ENCODE peak calls at places on chromosomes 3 and 15, in four cellular contexts. One of them, this sample, is unnamed.

GRCh38 chr3:146682176-146682575 is 77.0 kb upstream of the PLSCR5 start:
- DNase-seq in K562: no peak
- DNase-seq in H1: no peak
- DNase-seq in HCT116: no peak
- DNase-seq in this sample: no peak

GRCh38 chr15:91468861-91469260 is 368.8 kb downstream of the SV2B start:
- DNase-seq in K562: no peak
- DNase-seq in H1: no peak
- DNase-seq in HCT116: no peak
- DNase-seq in this sample: no peak

GRCh38 chr15:40809051-40809450 is 1.8 kb upstream of the DNAJC17 start:
- DNase-seq in K562: no peak
- DNase-seq in H1: no peak
- DNase-seq in HCT116: no peak
- DNase-seq in this sample: no peak

GRCh38 chr15:64782751-64783150 is 7.4 kb upstream of the RBPMS2 start:
- DNase-seq in K562: no peak
- DNase-seq in H1: no peak
- DNase-seq in HCT116: no peak
- DNase-seq in this sample: no peak

GRCh38 chr3:29324180-29324651 is 43.3 kb downstream of the RBMS3 start:
- DNase-seq in K562: no peak
- DNase-seq in H1: no peak
- DNase-seq in HCT116: no peak
- DNase-seq in this sample: no peak

GRCh38 chr3:8900065-8900464 is 63.2 kb downstream of the RAD18 start:
- DNase-seq in K562: no peak
- DNase-seq in H1: no peak
- DNase-seq in HCT116: no peak
- DNase-seq in this sample: no peak

GRCh38 chr15:29844290-29844903 is 22.1 kb upstream of the TJP1 start:
- DNase-seq in K562: no peak
- DNase-seq in H1: no peak
- DNase-seq in HCT116: peak; percentile 58
- DNase-seq in this sample: no peak

GRCh38 chr15:33243869-33244268 is 49.4 kb upstream of the FMN1 start:
- DNase-seq in K562: no peak
- DNase-seq in H1: no peak
- DNase-seq in HCT116: no peak
- DNase-seq in this sample: peak; percentile 44

GRCh38 chr15:96230557-96231181 is 99.8 kb upstream of the NR2F2 start:
- DNase-seq in K562: no peak
- DNase-seq in H1: no peak
- DNase-seq in HCT116: no peak
- DNase-seq in this sample: no peak

GRCh38 chr3:127588675-127589577 is 1.6 kb downstream of the TPRA1 start:
- DNase-seq in K562: peak; percentile 33
- DNase-seq in H1: no peak
- DNase-seq in HCT116: no peak
- DNase-seq in this sample: peak; percentile 23

GRCh38 chr3:196055683-196056270 is 26.1 kb downstream of the TFRC start:
- DNase-seq in K562: no peak
- DNase-seq in H1: no peak
- DNase-seq in HCT116: no peak
- DNase-seq in this sample: peak; percentile 89

GRCh38 chr15:23516866-23517265 is 48.6 kb upstream of the MKRN3 start:
- DNase-seq in K562: no peak
- DNase-seq in H1: no peak
- DNase-seq in HCT116: no peak
- DNase-seq in this sample: no peak

GRCh38 chr3:122076414-122077292 is 21.5 kb downstream of the CD86 start:
- DNase-seq in K562: no peak
- DNase-seq in H1: no peak
- DNase-seq in HCT116: no peak
- DNase-seq in this sample: peak; percentile 16

GRCh38 chr3:8621872-8622271 is 22.7 kb downstream of the SSUH2 start:
- DNase-seq in K562: no peak
- DNase-seq in H1: no peak
- DNase-seq in HCT116: no peak
- DNase-seq in this sample: no peak

GRCh38 chr3:97917813-97918536 is 54.3 kb downstream of the RIOX2 start:
- DNase-seq in K562: no peak
- DNase-seq in H1: no peak
- DNase-seq in HCT116: no peak
- DNase-seq in this sample: peak; percentile 4

GRCh38 chr3:3714572-3714971 is 84.7 kb upstream of the LRRN1 start:
- DNase-seq in K562: no peak
- DNase-seq in H1: no peak
- DNase-seq in HCT116: no peak
- DNase-seq in this sample: no peak

GRCh38 chr3:193347507-193348501 is 30.7 kb downstream of the ATP13A5 start:
- DNase-seq in K562: no peak
- DNase-seq in H1: no peak
- DNase-seq in HCT116: no peak
- DNase-seq in this sample: no peak

GRCh38 chr3:147431746-147432145 is 22.6 kb downstream of the ZIC1 start:
- DNase-seq in K562: no peak
- DNase-seq in H1: no peak
- DNase-seq in HCT116: no peak
- DNase-seq in this sample: no peak

GRCh38 chr3:103653996-103654395 is 1219.2 kb downstream of the ZPLD1 start:
- DNase-seq in K562: no peak
- DNase-seq in H1: no peak
- DNase-seq in HCT116: no peak
- DNase-seq in this sample: no peak

GRCh38 chr3:23202203-23202920 is 765 bp upstream of the UBE2E2 start:
- DNase-seq in K562: no peak
- DNase-seq in H1: peak; percentile 81
- DNase-seq in HCT116: no peak
- DNase-seq in this sample: no peak

GRCh38 chr15:73989001-73989798 is 2.9 kb downstream of the STOML1 start:
- DNase-seq in K562: no peak
- DNase-seq in H1: no peak
- DNase-seq in HCT116: peak; percentile 18
- DNase-seq in this sample: no peak

GRCh38 chr15:35444557-35445204 is 101.3 kb downstream of the DPH6 start:
- DNase-seq in K562: peak; percentile 28
- DNase-seq in H1: no peak
- DNase-seq in HCT116: peak; percentile 39
- DNase-seq in this sample: peak; percentile 37

GRCh38 chr15:78995921-78996780 is 51.3 kb upstream of the CTSH start:
- DNase-seq in K562: no peak
- DNase-seq in H1: no peak
- DNase-seq in HCT116: no peak
- DNase-seq in this sample: no peak

GRCh38 chr3:123678108-123678511 is 93.3 kb upstream of the HACD2 start:
- DNase-seq in K562: no peak
- DNase-seq in H1: no peak
- DNase-seq in HCT116: no peak
- DNase-seq in this sample: no peak

GRCh38 chr3:12758025-12758830 is 831 bp downstream of the TMEM40 start:
- DNase-seq in K562: no peak
- DNase-seq in H1: no peak
- DNase-seq in HCT116: no peak
- DNase-seq in this sample: no peak

GRCh38 chr3:195872800-195873199 is 35.6 kb downstream of the TNK2 start:
- DNase-seq in K562: no peak
- DNase-seq in H1: no peak
- DNase-seq in HCT116: no peak
- DNase-seq in this sample: no peak

GRCh38 chr3:55198554-55198953 is 270.7 kb upstream of the LRTM1 start:
- DNase-seq in K562: no peak
- DNase-seq in H1: no peak
- DNase-seq in HCT116: no peak
- DNase-seq in this sample: no peak

GRCh38 chr15:62464705-62465104 is 299.6 kb upstream of the C2CD4B start:
- DNase-seq in K562: no peak
- DNase-seq in H1: no peak
- DNase-seq in HCT116: no peak
- DNase-seq in this sample: no peak

GRCh38 chr15:36632196-36632595 is 52.8 kb downstream of the CDIN1 start:
- DNase-seq in K562: no peak
- DNase-seq in H1: no peak
- DNase-seq in HCT116: peak; percentile 54
- DNase-seq in this sample: no peak

GRCh38 chr3:46481636-46482035 is 16.1 kb upstream of the RTP3 start:
- DNase-seq in K562: no peak
- DNase-seq in H1: no peak
- DNase-seq in HCT116: no peak
- DNase-seq in this sample: no peak

GRCh38 chr15:71743861-71744382 is 66.4 kb upstream of the NR2E3 start:
- DNase-seq in K562: peak; percentile 54
- DNase-seq in H1: peak; percentile 60
- DNase-seq in HCT116: no peak
- DNase-seq in this sample: peak; percentile 39

GRCh38 chr15:72068826-72069225 is 49.1 kb downstream of the MYO9A start:
- DNase-seq in K562: no peak
- DNase-seq in H1: no peak
- DNase-seq in HCT116: no peak
- DNase-seq in this sample: no peak

GRCh38 chr15:31435891-31436628 is 109.4 kb downstream of the KLF13 start:
- DNase-seq in K562: peak; percentile 13
- DNase-seq in H1: no peak
- DNase-seq in HCT116: peak; percentile 15
- DNase-seq in this sample: no peak

GRCh38 chr3:171673951-171674350 is 136.3 kb downstream of the PLD1 start:
- DNase-seq in K562: no peak
- DNase-seq in H1: no peak
- DNase-seq in HCT116: no peak
- DNase-seq in this sample: no peak

GRCh38 chr15:87349181-87349580 is 907.4 kb downstream of the NTRK3 start:
- DNase-seq in K562: peak; percentile 10
- DNase-seq in H1: no peak
- DNase-seq in HCT116: no peak
- DNase-seq in this sample: no peak
- TF ChIP-seq FOSL1 in K562: no peak
- TF ChIP-seq FOSL1 in H1: no peak
- TF ChIP-seq FOSL1 in HCT116: no peak
- TF ChIP-seq FOSL1 in this sample: no peak

DNA sequence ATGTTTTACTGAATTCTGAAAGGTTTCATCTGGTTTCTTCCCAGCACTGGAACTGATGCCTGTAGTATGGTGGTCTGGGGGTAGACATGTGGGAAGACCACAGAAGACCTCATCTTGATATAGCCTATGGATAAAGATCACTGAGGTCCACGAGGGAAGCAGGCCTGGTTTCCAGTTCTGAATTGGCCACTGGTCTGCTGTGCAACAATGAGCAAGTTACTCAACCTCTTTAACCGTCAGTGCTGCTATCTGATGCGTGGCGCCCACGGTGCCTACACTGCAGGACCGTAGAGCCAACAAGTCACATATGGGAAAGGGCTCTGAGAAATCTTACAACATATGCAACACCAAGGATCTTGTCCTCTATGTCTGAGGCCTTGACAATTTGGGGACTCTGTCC is 13.3 kb downstream of the TLE3 start:
- DNase-seq in K562: no peak
- DNase-seq in H1: no peak
- DNase-seq in HCT116: no peak
- DNase-seq in this sample: no peak
- TF ChIP-seq FOSL1 in K562: no peak
- TF ChIP-seq FOSL1 in H1: no peak
- TF ChIP-seq FOSL1 in HCT116: no peak
- TF ChIP-seq FOSL1 in this sample: no peak

GRCh38 chr3:44482721-44483120 is 5.3 kb upstream of the ZNF445 start:
- DNase-seq in K562: no peak
- DNase-seq in H1: no peak
- DNase-seq in HCT116: no peak
- DNase-seq in this sample: no peak
- TF ChIP-seq FOSL1 in K562: no peak
- TF ChIP-seq FOSL1 in H1: no peak
- TF ChIP-seq FOSL1 in HCT116: no peak
- TF ChIP-seq FOSL1 in this sample: no peak

GRCh38 chr3:73622135-73622534 is 2.6 kb downstream of the PDZRN3 start:
- DNase-seq in K562: no peak
- DNase-seq in H1: no peak
- DNase-seq in HCT116: no peak
- DNase-seq in this sample: peak; percentile 3
- TF ChIP-seq FOSL1 in K562: no peak
- TF ChIP-seq FOSL1 in H1: no peak
- TF ChIP-seq FOSL1 in HCT116: no peak
- TF ChIP-seq FOSL1 in this sample: no peak

GRCh38 chr3:187498211-187498610 is 130.0 kb downstream of the RTP4 start:
- DNase-seq in K562: no peak
- DNase-seq in H1: no peak
- DNase-seq in HCT116: no peak
- DNase-seq in this sample: no peak
- TF ChIP-seq FOSL1 in K562: no peak
- TF ChIP-seq FOSL1 in H1: no peak
- TF ChIP-seq FOSL1 in HCT116: no peak
- TF ChIP-seq FOSL1 in this sample: no peak

GRCh38 chr15:76181705-76182107 is 121.9 kb downstream of the TMEM266 start:
- DNase-seq in K562: no peak
- DNase-seq in H1: no peak
- DNase-seq in HCT116: no peak
- DNase-seq in this sample: no peak
- TF ChIP-seq FOSL1 in K562: no peak
- TF ChIP-seq FOSL1 in H1: no peak
- TF ChIP-seq FOSL1 in HCT116: no peak
- TF ChIP-seq FOSL1 in this sample: no peak

DNA sequence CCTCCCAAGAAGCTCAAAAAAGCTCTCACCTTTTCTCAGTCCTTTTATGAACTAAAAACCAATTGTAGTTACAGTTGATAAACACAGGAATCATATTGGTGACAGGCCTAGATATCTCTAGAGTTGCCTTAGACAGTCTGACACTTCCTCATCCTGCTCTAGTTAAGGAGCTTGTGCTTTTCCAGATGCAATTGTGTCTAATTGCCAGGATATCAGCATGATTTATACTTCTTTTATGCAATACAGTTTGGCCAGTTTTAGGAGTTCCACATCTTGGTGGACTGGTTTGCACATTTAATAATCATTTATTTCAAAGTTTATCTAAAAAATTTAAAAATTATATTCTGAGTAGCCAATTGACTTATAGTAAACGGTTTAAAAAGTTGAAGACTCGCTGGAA is 95.7 kb downstream of the DUT start:
- DNase-seq in K562: no peak
- DNase-seq in H1: no peak
- DNase-seq in HCT116: no peak
- DNase-seq in this sample: no peak
- TF ChIP-seq FOSL1 in K562: no peak
- TF ChIP-seq FOSL1 in H1: no peak
- TF ChIP-seq FOSL1 in HCT116: no peak
- TF ChIP-seq FOSL1 in this sample: no peak

GRCh38 chr3:129612350-129613204 is 6.1 kb upstream of the PLXND1 start:
- DNase-seq in K562: no peak
- DNase-seq in H1: no peak
- DNase-seq in HCT116: no peak
- DNase-seq in this sample: peak; percentile 89
- TF ChIP-seq FOSL1 in K562: no peak
- TF ChIP-seq FOSL1 in H1: no peak
- TF ChIP-seq FOSL1 in HCT116: no peak
- TF ChIP-seq FOSL1 in this sample: no peak